ENCODE peak calls at places on chromosomes 5 and 9, in nine cellular contexts. Q, D, B, T, Z, X, M, W and O are unnamed samples.
A peak's percentile ranks its signal among the peaks of the same experiment; 100 is the strongest.

GRCh38 chr9:90659626-90660364 is 17.2 kb upstream of the DIRAS2 start:
- DNase-seq in Q (peak; percentile 85), X (no peak), W (no peak), B (no peak), M (no peak), T (no peak), D (no peak), Z (no peak), O (no peak)

GRCh38 chr9:36803951-36804350 is 230.1 kb downstream of the PAX5 start:
- DNase-seq in B (no peak), D (no peak), W (no peak), M (no peak), Z (no peak), Q (peak; percentile 12), T (no peak), X (no peak), O (no peak)

GRCh38 chr5:73218552-73219171 is 45.7 kb downstream of the TMEM174 start:
- DNase-seq in Q (peak; percentile 34), D (no peak), T (no peak), W (no peak), B (no peak), Z (no peak), X (no peak), M (no peak), O (no peak)

GRCh38 chr5:150901446-150901845 is 3.3 kb downstream of the ZNF300 start:
- DNase-seq in Q (no peak), W (no peak), M (no peak), X (no peak), D (no peak), Z (no peak), B (no peak), T (no peak), O (no peak)

GRCh38 chr5:103424008-103424407 is 138.6 kb downstream of the NUDT12 start:
- DNase-seq in B (no peak), Q (no peak), T (no peak), D (no peak), Z (no peak), X (no peak), M (no peak), W (no peak), O (no peak)

GRCh38 chr9:125893277-125893676 is 146.1 kb downstream of the PBX3 start:
- DNase-seq in M (no peak), Q (no peak), B (no peak), D (no peak), T (no peak), Z (no peak), X (no peak), W (no peak), O (no peak)

GRCh38 chr5:112735702-112736101 is 2.0 kb upstream of the APC start:
- DNase-seq in T (no peak), M (no peak), Q (peak; percentile 22), B (no peak), D (no peak), W (no peak), X (no peak), Z (no peak), O (no peak)

GRCh38 chr5:139299477-139299876 is 5.9 kb downstream of the MATR3 start:
- DNase-seq in Q (no peak), D (no peak), X (no peak), M (no peak), W (no peak), B (no peak), T (no peak), Z (no peak), O (peak; percentile 34)

GRCh38 chr5:124744170-124744911 is 2.1 kb downstream of the ZNF608 start:
- DNase-seq in M (peak; percentile 72), W (peak; percentile 71), B (no peak), Q (peak; percentile 52), D (no peak), T (peak; percentile 59), Z (no peak), X (no peak), O (no peak)

GRCh38 chr5:11504794-11505193 is 399.5 kb downstream of the CTNND2 start:
- DNase-seq in B (no peak), M (no peak), D (no peak), Q (no peak), T (no peak), W (no peak), X (no peak), Z (no peak), O (no peak)

GRCh38 chr5:39604491-39604890 is 179.7 kb upstream of the DAB2 start:
- DNase-seq in X (no peak), D (no peak), Z (no peak), B (no peak), Q (no peak), M (no peak), W (no peak), T (no peak), O (no peak)

GRCh38 chr5:14204785-14205321 is 61.7 kb downstream of the TRIO start:
- DNase-seq in D (peak; percentile 88), B (no peak), W (peak; percentile 67), M (peak; percentile 71), T (peak; percentile 30), Z (peak; percentile 89), Q (peak; percentile 68), X (no peak), O (no peak)

GRCh38 chr9:89879276-89879675 is 274.5 kb downstream of the GADD45G start:
- DNase-seq in T (no peak), X (no peak), Z (peak; percentile 66), D (peak; percentile 71), Q (no peak), M (no peak), W (no peak), B (no peak), O (no peak)

DNA sequence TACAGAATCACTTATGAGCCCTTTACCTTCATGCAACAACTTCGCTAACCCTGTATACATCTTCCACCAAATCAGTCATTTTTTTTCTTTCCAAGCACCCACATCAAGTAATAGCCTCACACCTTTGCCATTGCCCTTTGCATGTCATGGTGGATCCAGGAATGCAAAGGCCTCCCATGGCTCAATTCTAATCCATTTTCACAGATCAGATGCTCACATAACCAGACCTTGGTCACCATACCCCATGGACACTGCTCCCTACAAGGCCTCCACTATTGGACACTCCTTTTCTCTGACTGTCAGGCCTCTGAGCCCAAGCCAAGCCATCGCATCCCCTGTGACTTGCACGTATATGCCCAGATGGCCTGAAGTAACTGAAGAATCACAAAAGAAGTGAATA is 179.5 kb downstream of the RASEF start:
- DNase-seq in B (no peak), T (no peak), X (no peak), M (no peak), Z (no peak), D (no peak), W (no peak), Q (no peak), O (no peak)
- H3K4me3 ChIP-seq in B (no peak overlapping the region), T (no peak overlapping the region), X (no peak overlapping the region), M (no peak overlapping the region), Z (no peak overlapping the region), D (no peak overlapping the region), W (no peak overlapping the region), Q (no peak overlapping the region), O (no peak overlapping the region)

GRCh38 chr9:93726147-93726546 is 149.8 kb downstream of the PHF2 start:
- DNase-seq in W (no peak), Z (no peak), Q (no peak), T (no peak), D (no peak), X (no peak), M (no peak), B (no peak), O (no peak)

GRCh38 chr9:93730643-93731042 is 154.3 kb downstream of the PHF2 start:
- DNase-seq in D (no peak), Q (no peak), M (no peak), Z (no peak), X (no peak), W (no peak), B (no peak), T (no peak), O (no peak)

GRCh38 chr9:93730213-93730612 is 153.8 kb downstream of the PHF2 start:
- DNase-seq in Z (no peak), Q (no peak), M (no peak), X (no peak), B (no peak), W (no peak), D (no peak), T (no peak), O (no peak)

GRCh38 chr9:93731963-93732362 is 155.6 kb downstream of the PHF2 start:
- DNase-seq in X (no peak), M (no peak), Q (no peak), D (no peak), Z (no peak), W (no peak), B (no peak), T (no peak), O (no peak)
- H3K4me3 ChIP-seq in X (no peak overlapping the region), M (no peak overlapping the region), Q (no peak overlapping the region), D (no peak overlapping the region), Z (no peak overlapping the region), W (no peak overlapping the region), B (no peak overlapping the region), T (no peak overlapping the region), O (no peak overlapping the region)

DNA sequence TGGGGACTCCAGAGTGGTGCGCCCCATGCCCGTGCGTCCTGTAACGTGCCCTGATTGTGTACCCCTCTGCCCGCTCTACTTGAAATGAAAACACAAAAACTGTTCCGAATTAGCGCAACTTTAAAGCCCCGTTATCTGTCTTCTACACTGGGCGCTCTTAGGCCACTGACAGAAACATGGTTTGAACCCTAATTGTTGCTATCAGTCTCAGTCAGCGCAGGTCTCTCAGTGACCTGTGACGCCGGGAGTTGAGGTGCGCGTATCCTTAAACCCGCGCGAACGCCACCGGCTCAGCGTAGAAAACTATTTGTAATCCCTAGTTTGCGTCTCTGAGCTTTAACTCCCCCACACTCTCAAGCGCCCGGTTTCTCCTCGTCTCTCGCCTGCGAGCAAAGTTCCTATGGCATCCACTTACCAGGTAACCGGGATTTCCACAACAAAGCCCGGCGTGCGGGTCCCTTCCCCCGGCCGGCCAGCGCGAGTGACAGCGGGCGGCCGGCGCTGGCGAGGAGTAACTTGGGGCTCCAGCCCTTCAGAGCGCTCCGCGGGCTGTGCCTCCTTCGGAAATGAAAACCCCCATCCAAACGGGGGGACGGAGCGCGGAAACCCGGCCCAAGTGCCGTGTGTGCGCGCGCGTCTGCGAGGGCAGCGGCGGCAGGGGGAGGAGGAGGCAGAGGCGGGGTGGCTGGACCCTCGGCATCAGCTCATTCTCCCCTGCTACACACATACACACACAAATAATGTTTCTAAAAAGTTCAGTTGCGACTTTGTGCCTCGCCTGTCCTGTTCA is 667 bp downstream of the GLIS3 start:
- DNase-seq in B (peak; percentile 29), X (no peak), T (peak; percentile 24), W (peak; percentile 66), Z (peak; percentile 89), Q (peak; percentile 61), D (no peak), M (peak; percentile 30), O (peak; percentile 40)
- H3K4me3 ChIP-seq in B (peak overlapping the region; percentile 72), X (peak overlapping the region; percentile 71), T (peak overlapping the region; percentile 76), W (peak overlapping the region; percentile 70), Z (peak overlapping the region; percentile 59), Q (peak overlapping the region; percentile 62), D (peak overlapping the region; percentile 78), M (peak overlapping the region; percentile 77), O (peak overlapping the region; percentile 65)

GRCh38 chr5:179700401-179700918 is 1.7 kb downstream of the CANX start:
- DNase-seq in T (no peak), Z (no peak), M (peak; percentile 28), B (no peak), D (no peak), W (no peak), X (no peak), Q (peak; percentile 32), O (no peak)
- H3K4me3 ChIP-seq in T (peak overlapping the region; percentile 99), Z (no peak overlapping the region), M (peak overlapping the region; percentile 99), B (no peak overlapping the region), D (peak overlapping the region; percentile 92), W (peak overlapping the region; percentile 91), X (peak overlapping the region; percentile 98), Q (peak overlapping the region; percentile 98), O (peak overlapping the region; percentile 93)

GRCh38 chr9:91933556-91934352 is 16.3 kb downstream of the ROR2 start:
- DNase-seq in W (no peak), Q (no peak), D (no peak), B (no peak), X (no peak), Z (peak; percentile 32), T (no peak), M (no peak), O (no peak)
- H3K4me3 ChIP-seq in W (no peak overlapping the region), Q (no peak overlapping the region), D (no peak overlapping the region), B (no peak overlapping the region), X (no peak overlapping the region), Z (no peak overlapping the region), T (no peak overlapping the region), M (no peak overlapping the region), O (no peak overlapping the region)